ENCODE peak calls at places on chromosomes 7 and 10, in seven cellular contexts. One of them, this sample, is unnamed.

GRCh38 chr10:101682172-101682825 is 12.7 kb downstream of the FBXW4 start:
- DNase-seq in AG09309: no peak
- DNase-seq in prostate gland: no peak
- DNase-seq in hepatocyte: no peak
- DNase-seq in IMR-90: no peak
- DNase-seq in cardiac fibroblast: no peak
- DNase-seq in psoas muscle: no peak
- DNase-seq in this sample: no peak

GRCh38 chr7:129489491-129489890 is 12.8 kb upstream of the SMKR1 start:
- DNase-seq in AG09309: peak; percentile 84
- DNase-seq in prostate gland: no peak
- DNase-seq in hepatocyte: no peak
- DNase-seq in IMR-90: peak; percentile 93
- DNase-seq in cardiac fibroblast: peak; percentile 97
- DNase-seq in psoas muscle: no peak
- DNase-seq in this sample: no peak

GRCh38 chr10:89114846-89115625 is 92.1 kb downstream of the CH25H start:
- DNase-seq in AG09309: no peak
- DNase-seq in prostate gland: no peak
- DNase-seq in hepatocyte: no peak
- DNase-seq in IMR-90: no peak
- DNase-seq in cardiac fibroblast: peak; percentile 41
- DNase-seq in psoas muscle: no peak
- DNase-seq in this sample: no peak

GRCh38 chr10:6068422-6068821 is 6.3 kb upstream of the IL2RA start:
- DNase-seq in AG09309: no peak
- DNase-seq in prostate gland: no peak
- DNase-seq in hepatocyte: no peak
- DNase-seq in IMR-90: no peak
- DNase-seq in cardiac fibroblast: no peak
- DNase-seq in psoas muscle: no peak
- DNase-seq in this sample: no peak

GRCh38 chr10:8070440-8070839 is 16.0 kb downstream of the GATA3 start:
- DNase-seq in AG09309: no peak
- DNase-seq in prostate gland: no peak
- DNase-seq in hepatocyte: no peak
- DNase-seq in IMR-90: no peak
- DNase-seq in cardiac fibroblast: no peak
- DNase-seq in psoas muscle: no peak
- DNase-seq in this sample: no peak

GRCh38 chr10:120473593-120473992 is 16.6 kb downstream of the PLPP4 start:
- DNase-seq in AG09309: no peak
- DNase-seq in prostate gland: no peak
- DNase-seq in hepatocyte: no peak
- DNase-seq in IMR-90: no peak
- DNase-seq in cardiac fibroblast: no peak
- DNase-seq in psoas muscle: no peak
- DNase-seq in this sample: no peak

GRCh38 chr10:110898391-110898790 is 20.6 kb downstream of the BBIP1 start:
- DNase-seq in AG09309: no peak
- DNase-seq in prostate gland: no peak
- DNase-seq in hepatocyte: no peak
- DNase-seq in IMR-90: peak; percentile 23
- DNase-seq in cardiac fibroblast: no peak
- DNase-seq in psoas muscle: no peak
- DNase-seq in this sample: no peak

GRCh38 chr7:118858651-118859149 is 634.2 kb downstream of the ANKRD7 start:
- DNase-seq in AG09309: no peak
- DNase-seq in prostate gland: no peak
- DNase-seq in hepatocyte: no peak
- DNase-seq in IMR-90: no peak
- DNase-seq in cardiac fibroblast: no peak
- DNase-seq in psoas muscle: peak; percentile 38
- DNase-seq in this sample: no peak

GRCh38 chr7:39950473-39951155 is 558 bp downstream of the CDK13 start:
- DNase-seq in AG09309: no peak
- DNase-seq in prostate gland: peak; percentile 9
- DNase-seq in hepatocyte: peak; percentile 65
- DNase-seq in IMR-90: peak; percentile 40
- DNase-seq in cardiac fibroblast: peak; percentile 56
- DNase-seq in psoas muscle: peak; percentile 83
- DNase-seq in this sample: peak; percentile 35

GRCh38 chr7:110786576-110786975 is 304.4 kb upstream of the LRRN3 start:
- DNase-seq in AG09309: no peak
- DNase-seq in prostate gland: no peak
- DNase-seq in hepatocyte: no peak
- DNase-seq in IMR-90: no peak
- DNase-seq in cardiac fibroblast: no peak
- DNase-seq in psoas muscle: no peak
- DNase-seq in this sample: no peak

GRCh38 chr7:128409435-128410091 is at the start of gene IMPDH1:
- DNase-seq in AG09309: no peak
- DNase-seq in prostate gland: peak; percentile 90
- DNase-seq in hepatocyte: peak; percentile 92
- DNase-seq in IMR-90: peak; percentile 61
- DNase-seq in cardiac fibroblast: peak; percentile 83
- DNase-seq in psoas muscle: peak; percentile 93
- DNase-seq in this sample: peak; percentile 80

GRCh38 chr10:114261116-114261515 is 22.1 kb downstream of the VWA2 start:
- DNase-seq in AG09309: peak; percentile 60
- DNase-seq in prostate gland: no peak
- DNase-seq in hepatocyte: no peak
- DNase-seq in IMR-90: peak; percentile 54
- DNase-seq in cardiac fibroblast: peak; percentile 72
- DNase-seq in psoas muscle: no peak
- DNase-seq in this sample: no peak

GRCh38 chr7:130141161-130141857 is 63.9 kb downstream of the TMEM209 start:
- DNase-seq in AG09309: no peak
- DNase-seq in prostate gland: peak; percentile 74
- DNase-seq in hepatocyte: peak; percentile 93
- DNase-seq in IMR-90: peak; percentile 73
- DNase-seq in cardiac fibroblast: peak; percentile 86
- DNase-seq in psoas muscle: peak; percentile 80
- DNase-seq in this sample: peak; percentile 68

GRCh38 chr7:20409961-20410360 is 79.3 kb downstream of the ITGB8 start:
- DNase-seq in AG09309: no peak
- DNase-seq in prostate gland: no peak
- DNase-seq in hepatocyte: no peak
- DNase-seq in IMR-90: no peak
- DNase-seq in cardiac fibroblast: no peak
- DNase-seq in psoas muscle: no peak
- DNase-seq in this sample: no peak

GRCh38 chr10:86969421-86970041 is 1.2 kb downstream of the ADIRF start:
- DNase-seq in AG09309: no peak
- DNase-seq in prostate gland: no peak
- DNase-seq in hepatocyte: peak; percentile 18
- DNase-seq in IMR-90: peak; percentile 57
- DNase-seq in cardiac fibroblast: peak; percentile 38
- DNase-seq in psoas muscle: peak; percentile 74
- DNase-seq in this sample: no peak

GRCh38 chr10:101939273-101939635 is 95.7 kb upstream of the KCNIP2 start:
- DNase-seq in AG09309: peak; percentile 75
- DNase-seq in prostate gland: no peak
- DNase-seq in hepatocyte: peak; percentile 27
- DNase-seq in IMR-90: peak; percentile 96
- DNase-seq in cardiac fibroblast: peak; percentile 85
- DNase-seq in psoas muscle: no peak
- DNase-seq in this sample: no peak

GRCh38 chr7:22377690-22378089 is 20.7 kb upstream of the RAPGEF5 start:
- DNase-seq in AG09309: no peak
- DNase-seq in prostate gland: no peak
- DNase-seq in hepatocyte: no peak
- DNase-seq in IMR-90: no peak
- DNase-seq in cardiac fibroblast: no peak
- DNase-seq in psoas muscle: no peak
- DNase-seq in this sample: no peak

GRCh38 chr10:3830946-3831345 is 45.9 kb upstream of the KLF6 start:
- DNase-seq in AG09309: no peak
- DNase-seq in prostate gland: no peak
- DNase-seq in hepatocyte: no peak
- DNase-seq in IMR-90: no peak
- DNase-seq in cardiac fibroblast: no peak
- DNase-seq in psoas muscle: no peak
- DNase-seq in this sample: no peak

GRCh38 chr10:106930751-106931150 is 233.8 kb downstream of the SORCS1 start:
- DNase-seq in AG09309: no peak
- DNase-seq in prostate gland: no peak
- DNase-seq in hepatocyte: no peak
- DNase-seq in IMR-90: no peak
- DNase-seq in cardiac fibroblast: no peak
- DNase-seq in psoas muscle: no peak
- DNase-seq in this sample: no peak

GRCh38 chr10:89330537-89330936 is 2.7 kb downstream of the IFIT3 start:
- DNase-seq in AG09309: no peak
- DNase-seq in prostate gland: no peak
- DNase-seq in hepatocyte: no peak
- DNase-seq in IMR-90: no peak
- DNase-seq in cardiac fibroblast: no peak
- DNase-seq in psoas muscle: no peak
- DNase-seq in this sample: no peak

GRCh38 chr10:43852141-43852540 is 203.5 kb upstream of the ZNF32 start:
- DNase-seq in AG09309: no peak
- DNase-seq in prostate gland: no peak
- DNase-seq in hepatocyte: no peak
- DNase-seq in IMR-90: no peak
- DNase-seq in cardiac fibroblast: no peak
- DNase-seq in psoas muscle: no peak
- DNase-seq in this sample: no peak

GRCh38 chr7:151726875-151727578 is 149.9 kb downstream of the PRKAG2 start:
- DNase-seq in AG09309: no peak
- DNase-seq in prostate gland: no peak
- DNase-seq in hepatocyte: no peak
- DNase-seq in IMR-90: no peak
- DNase-seq in cardiac fibroblast: no peak
- DNase-seq in psoas muscle: no peak
- DNase-seq in this sample: no peak

GRCh38 chr7:14698239-14698638 is 204.3 kb downstream of the DGKB start:
- DNase-seq in AG09309: no peak
- DNase-seq in prostate gland: no peak
- DNase-seq in hepatocyte: no peak
- DNase-seq in IMR-90: no peak
- DNase-seq in cardiac fibroblast: peak; percentile 6
- DNase-seq in psoas muscle: no peak
- DNase-seq in this sample: no peak
- TF ChIP-seq CTCF in AG09309: no peak
- TF ChIP-seq CTCF in prostate gland: no peak
- TF ChIP-seq CTCF in hepatocyte: peak; percentile 36
- TF ChIP-seq CTCF in IMR-90: no peak
- TF ChIP-seq CTCF in cardiac fibroblast: no peak
- TF ChIP-seq CTCF in psoas muscle: no peak
- TF ChIP-seq CTCF in this sample: no peak

GRCh38 chr7:31175672-31176071 is 123.6 kb downstream of the ADCYAP1R1 start:
- DNase-seq in AG09309: no peak
- DNase-seq in prostate gland: no peak
- DNase-seq in hepatocyte: no peak
- DNase-seq in IMR-90: no peak
- DNase-seq in cardiac fibroblast: no peak
- DNase-seq in psoas muscle: no peak
- DNase-seq in this sample: no peak
- TF ChIP-seq CTCF in AG09309: no peak
- TF ChIP-seq CTCF in prostate gland: no peak
- TF ChIP-seq CTCF in hepatocyte: peak; percentile 14
- TF ChIP-seq CTCF in IMR-90: no peak
- TF ChIP-seq CTCF in cardiac fibroblast: no peak
- TF ChIP-seq CTCF in psoas muscle: no peak
- TF ChIP-seq CTCF in this sample: peak; percentile 41

GRCh38 chr10:98748298-98748697 is 301.6 kb upstream of the HPS1 start:
- DNase-seq in AG09309: no peak
- DNase-seq in prostate gland: peak; percentile 8
- DNase-seq in hepatocyte: peak; percentile 53
- DNase-seq in IMR-90: peak; percentile 38
- DNase-seq in cardiac fibroblast: peak; percentile 28
- DNase-seq in psoas muscle: no peak
- DNase-seq in this sample: no peak
- TF ChIP-seq CTCF in AG09309: peak; percentile 32
- TF ChIP-seq CTCF in prostate gland: peak; percentile 14
- TF ChIP-seq CTCF in hepatocyte: peak; percentile 42
- TF ChIP-seq CTCF in IMR-90: peak; percentile 42
- TF ChIP-seq CTCF in cardiac fibroblast: peak; percentile 8
- TF ChIP-seq CTCF in psoas muscle: no peak
- TF ChIP-seq CTCF in this sample: peak; percentile 52

DNA sequence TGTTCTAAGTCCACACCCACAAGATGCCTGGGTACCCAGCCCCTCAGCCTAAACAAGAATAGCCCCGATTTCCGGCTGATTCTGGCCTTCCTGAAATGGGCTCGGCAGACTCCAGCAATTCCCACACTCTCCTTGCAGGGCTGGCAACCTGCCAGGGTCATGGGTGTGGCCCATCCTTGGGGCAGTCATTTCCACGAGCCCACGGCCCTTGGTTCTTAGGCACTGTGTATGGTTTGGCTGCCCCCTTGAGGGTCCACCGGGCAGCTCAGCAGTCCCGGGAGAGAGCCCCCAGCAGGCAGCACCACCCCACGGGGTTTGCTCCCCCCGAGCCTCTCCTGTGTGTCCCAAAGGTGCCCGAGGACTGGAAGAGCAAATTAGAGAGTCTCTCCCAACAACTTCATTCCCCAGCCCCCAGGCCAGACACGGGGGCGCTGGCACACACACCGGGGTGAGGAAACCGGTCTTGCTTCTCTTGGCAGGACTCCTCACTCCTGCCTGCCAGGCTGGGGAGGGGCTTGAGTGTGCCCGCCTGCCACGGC is 142.2 kb downstream of the EMX2 start:
- DNase-seq in AG09309: no peak
- DNase-seq in prostate gland: no peak
- DNase-seq in hepatocyte: peak; percentile 27
- DNase-seq in IMR-90: no peak
- DNase-seq in cardiac fibroblast: peak; percentile 2
- DNase-seq in psoas muscle: peak; percentile 79
- DNase-seq in this sample: no peak
- TF ChIP-seq CTCF in AG09309: no peak
- TF ChIP-seq CTCF in prostate gland: no peak
- TF ChIP-seq CTCF in hepatocyte: no peak
- TF ChIP-seq CTCF in IMR-90: no peak
- TF ChIP-seq CTCF in cardiac fibroblast: no peak
- TF ChIP-seq CTCF in psoas muscle: no peak
- TF ChIP-seq CTCF in this sample: no peak

This sample was measured in progenitor cell of endocrine pancreas.